ENCODE peak calls at places on chromosomes 3 and 15, in four cellular contexts. One of them, this sample, is unnamed. For H3K4me1, the result is how much of the 10 kb centered on the place peaks cover.

GRCh38 chr3:114698355-114699105 is 404.7 kb downstream of the TIGIT start:
- DNase-seq in left lung: no peak
- DNase-seq in mammary epithelial cell: no peak
- DNase-seq in uterus: no peak
- DNase-seq in this sample: no peak

GRCh38 chr3:184284696-184285095 is 8.9 kb downstream of the ECE2 start:
- DNase-seq in left lung: no peak
- DNase-seq in mammary epithelial cell: peak
- DNase-seq in uterus: no peak
- DNase-seq in this sample: peak

GRCh38 chr3:111972891-111973290 is 5.9 kb upstream of the ABHD10 start:
- DNase-seq in left lung: no peak
- DNase-seq in mammary epithelial cell: no peak
- DNase-seq in uterus: no peak
- DNase-seq in this sample: no peak

GRCh38 chr3:197522881-197523342 is 32.9 kb downstream of the BDH1 start:
- DNase-seq in left lung: peak
- DNase-seq in mammary epithelial cell: no peak
- DNase-seq in uterus: no peak
- DNase-seq in this sample: no peak

GRCh38 chr15:20358066-20358780 is 183.4 kb downstream of the GOLGA6L6 start:
- DNase-seq in left lung: peak
- DNase-seq in mammary epithelial cell: no peak
- DNase-seq in uterus: no peak
- DNase-seq in this sample: no peak

GRCh38 chr15:73127302-73127936 is 75.2 kb downstream of the NEO1 start:
- DNase-seq in left lung: no peak
- DNase-seq in mammary epithelial cell: peak
- DNase-seq in uterus: no peak
- DNase-seq in this sample: peak

GRCh38 chr15:89814112-89814742 is 425 bp downstream of the ANPEP start:
- DNase-seq in left lung: no peak
- DNase-seq in mammary epithelial cell: no peak
- DNase-seq in uterus: no peak
- DNase-seq in this sample: no peak

GRCh38 chr3:8554725-8555621 is 53.4 kb downstream of the LMCD1 start:
- DNase-seq in left lung: no peak
- DNase-seq in mammary epithelial cell: no peak
- DNase-seq in uterus: peak
- DNase-seq in this sample: no peak

GRCh38 chr3:143183668-143183970 is 64.0 kb downstream of the CHST2 start:
- DNase-seq in left lung: no peak
- DNase-seq in mammary epithelial cell: no peak
- DNase-seq in uterus: no peak
- DNase-seq in this sample: no peak

GRCh38 chr3:149221783-149222517 is at the start of gene CP:
- DNase-seq in left lung: no peak
- DNase-seq in mammary epithelial cell: no peak
- DNase-seq in uterus: no peak
- DNase-seq in this sample: no peak

GRCh38 chr3:147396709-147397046 is 9.7 kb downstream of the ZIC4 start:
- DNase-seq in left lung: no peak
- DNase-seq in mammary epithelial cell: no peak
- DNase-seq in uterus: no peak
- DNase-seq in this sample: no peak

GRCh38 chr15:25345943-25346342 is 92.9 kb downstream of the UBE3A start:
- DNase-seq in left lung: peak
- DNase-seq in mammary epithelial cell: peak
- DNase-seq in uterus: no peak
- DNase-seq in this sample: no peak

GRCh38 chr3:99846472-99846871 is 28.8 kb downstream of the CMSS1 start:
- DNase-seq in left lung: no peak
- DNase-seq in mammary epithelial cell: peak
- DNase-seq in uterus: peak
- DNase-seq in this sample: no peak

GRCh38 chr3:139934557-139935070 is 371 bp upstream of the CLSTN2 start:
- DNase-seq in left lung: no peak
- DNase-seq in mammary epithelial cell: peak
- DNase-seq in uterus: peak
- DNase-seq in this sample: peak

GRCh38 chr3:150327678-150328667 is 80.1 kb upstream of the TSC22D2 start:
- DNase-seq in left lung: no peak
- DNase-seq in mammary epithelial cell: no peak
- DNase-seq in uterus: no peak
- DNase-seq in this sample: no peak

GRCh38 chr3:150170843-150171513 is 200.3 kb upstream of the PFN2 start:
- DNase-seq in left lung: no peak
- DNase-seq in mammary epithelial cell: no peak
- DNase-seq in uterus: no peak
- DNase-seq in this sample: no peak

GRCh38 chr3:62833538-62833937 is 41.7 kb downstream of the CADPS start:
- DNase-seq in left lung: no peak
- DNase-seq in mammary epithelial cell: no peak
- DNase-seq in uterus: no peak
- DNase-seq in this sample: peak

GRCh38 chr3:100533176-100533575 is 40.8 kb downstream of the TMEM45A start:
- DNase-seq in left lung: no peak
- DNase-seq in mammary epithelial cell: no peak
- DNase-seq in uterus: no peak
- DNase-seq in this sample: no peak

GRCh38 chr3:25576146-25576545 is 88.6 kb downstream of the TOP2B start:
- DNase-seq in left lung: no peak
- DNase-seq in mammary epithelial cell: no peak
- DNase-seq in uterus: no peak
- DNase-seq in this sample: no peak

GRCh38 chr15:31308185-31308639 is 18.4 kb upstream of the KLF13 start:
- DNase-seq in left lung: no peak
- DNase-seq in mammary epithelial cell: no peak
- DNase-seq in uterus: no peak
- DNase-seq in this sample: no peak

GRCh38 chr3:97559398-97559797 is 205.2 kb upstream of the ARL6 start:
- DNase-seq in left lung: no peak
- DNase-seq in mammary epithelial cell: no peak
- DNase-seq in uterus: no peak
- DNase-seq in this sample: no peak

GRCh38 chr3:168024537-168024941 is 71.2 kb downstream of the GOLIM4 start:
- DNase-seq in left lung: no peak
- DNase-seq in mammary epithelial cell: peak
- DNase-seq in uterus: no peak
- DNase-seq in this sample: no peak

GRCh38 chr15:58988011-58988785 is 735 bp downstream of the RNF111 start:
- DNase-seq in left lung: peak
- DNase-seq in mammary epithelial cell: peak
- DNase-seq in uterus: peak
- DNase-seq in this sample: peak

GRCh38 chr3:127484601-127485388 is 105.7 kb downstream of the TPRA1 start:
- DNase-seq in left lung: no peak
- DNase-seq in mammary epithelial cell: peak
- DNase-seq in uterus: no peak
- DNase-seq in this sample: no peak

GRCh38 chr3:127589600-127590281 is 792 bp downstream of the TPRA1 start:
- DNase-seq in left lung: peak
- DNase-seq in mammary epithelial cell: no peak
- DNase-seq in uterus: no peak
- DNase-seq in this sample: peak

GRCh38 chr3:37862219-37862711 is 585 bp downstream of the CTDSPL start:
- DNase-seq in left lung: peak
- DNase-seq in mammary epithelial cell: no peak
- DNase-seq in uterus: peak
- DNase-seq in this sample: peak

GRCh38 chr15:34279341-34279740 is 54.5 kb downstream of the EMC4 start:
- DNase-seq in left lung: no peak
- DNase-seq in mammary epithelial cell: peak
- DNase-seq in uterus: no peak
- DNase-seq in this sample: no peak

GRCh38 chr3:133532951-133533350 is 40.5 kb upstream of the CDV3 start:
- DNase-seq in left lung: no peak
- DNase-seq in mammary epithelial cell: no peak
- DNase-seq in uterus: no peak
- DNase-seq in this sample: no peak

GRCh38 chr15:78146437-78147154 is 2.6 kb upstream of the IDH3A start:
- DNase-seq in left lung: no peak
- DNase-seq in mammary epithelial cell: peak
- DNase-seq in uterus: no peak
- DNase-seq in this sample: peak

GRCh38 chr3:57980416-57980815 is 27.8 kb upstream of the FLNB start:
- DNase-seq in left lung: no peak
- DNase-seq in mammary epithelial cell: no peak
- DNase-seq in uterus: no peak
- DNase-seq in this sample: peak

GRCh38 chr3:170109579-170110293 is 71.8 kb downstream of the PHC3 start:
- DNase-seq in left lung: no peak
- DNase-seq in mammary epithelial cell: no peak
- DNase-seq in uterus: no peak
- DNase-seq in this sample: no peak

GRCh38 chr15:71752085-71752484 is 58.3 kb upstream of the NR2E3 start:
- DNase-seq in left lung: no peak
- DNase-seq in mammary epithelial cell: no peak
- DNase-seq in uterus: no peak
- DNase-seq in this sample: no peak

GRCh38 chr3:50483374-50483773 is 20.1 kb downstream of the CACNA2D2 start:
- DNase-seq in left lung: no peak
- DNase-seq in mammary epithelial cell: no peak
- DNase-seq in uterus: no peak
- DNase-seq in this sample: no peak

GRCh38 chr15:81256916-81257315 is 60.2 kb downstream of the IL16 start:
- DNase-seq in left lung: no peak
- DNase-seq in mammary epithelial cell: peak
- DNase-seq in uterus: no peak
- DNase-seq in this sample: no peak

GRCh38 chr15:34436126-34436955 is 1.3 kb downstream of the GOLGA8A start:
- DNase-seq in left lung: peak
- DNase-seq in mammary epithelial cell: no peak
- DNase-seq in uterus: no peak
- DNase-seq in this sample: peak

DNA sequence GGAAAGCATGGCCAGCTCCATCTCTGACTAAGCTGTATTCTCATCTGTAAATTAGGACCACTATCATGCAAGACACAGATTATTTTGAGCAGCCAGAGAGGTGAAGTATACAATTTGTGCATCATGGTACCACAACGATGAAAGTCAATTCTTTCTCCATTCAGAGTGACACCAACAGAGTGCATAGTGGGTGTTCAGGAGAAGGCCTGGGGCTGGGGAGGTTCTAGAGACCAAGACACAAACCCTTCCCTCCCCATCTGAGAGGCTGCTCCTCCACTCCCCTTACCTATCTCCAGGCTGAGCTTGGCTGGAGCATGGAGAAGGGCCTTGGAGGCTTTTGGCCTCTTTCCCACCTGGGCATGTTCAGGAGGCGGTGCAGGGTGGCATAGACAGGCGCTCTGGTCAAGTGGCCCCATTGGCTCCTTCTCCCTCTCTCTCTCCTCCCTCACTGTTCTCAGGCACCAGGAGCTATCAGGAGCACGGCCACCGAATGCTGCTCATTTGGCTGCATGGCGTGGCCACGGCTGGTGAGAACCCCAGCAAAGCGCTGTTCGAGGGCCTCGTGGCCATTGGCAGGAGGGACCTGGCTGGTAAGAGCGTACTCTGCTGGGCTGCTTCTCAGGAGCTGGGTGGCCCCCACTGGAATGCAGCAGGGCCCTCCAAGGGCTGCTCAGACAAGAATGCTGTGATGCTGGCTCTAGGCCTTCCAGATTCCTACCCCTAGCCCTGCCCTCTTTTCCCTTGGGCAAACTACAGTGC is 37.9 kb downstream of the ANKDD1A start:
- DNase-seq in left lung: no peak
- DNase-seq in mammary epithelial cell: no peak
- DNase-seq in uterus: no peak
- DNase-seq in this sample: no peak
- H3K4me1 ChIP-seq in left lung: under half
- H3K4me1 ChIP-seq in mammary epithelial cell: under half
- H3K4me1 ChIP-seq in uterus: under half
- H3K4me1 ChIP-seq in this sample: under half

GRCh38 chr3:105502333-105502732 is 135.6 kb downstream of the ALCAM start:
- DNase-seq in left lung: no peak
- DNase-seq in mammary epithelial cell: no peak
- DNase-seq in uterus: no peak
- DNase-seq in this sample: no peak

GRCh38 chr3:105497381-105497780 is 130.7 kb downstream of the ALCAM start:
- DNase-seq in left lung: no peak
- DNase-seq in mammary epithelial cell: no peak
- DNase-seq in uterus: no peak
- DNase-seq in this sample: no peak

GRCh38 chr3:105505167-105505566 is 138.5 kb downstream of the ALCAM start:
- DNase-seq in left lung: no peak
- DNase-seq in mammary epithelial cell: no peak
- DNase-seq in uterus: no peak
- DNase-seq in this sample: no peak

GRCh38 chr3:105504440-105504951 is 137.8 kb downstream of the ALCAM start:
- DNase-seq in left lung: peak
- DNase-seq in mammary epithelial cell: no peak
- DNase-seq in uterus: no peak
- DNase-seq in this sample: no peak

DNA sequence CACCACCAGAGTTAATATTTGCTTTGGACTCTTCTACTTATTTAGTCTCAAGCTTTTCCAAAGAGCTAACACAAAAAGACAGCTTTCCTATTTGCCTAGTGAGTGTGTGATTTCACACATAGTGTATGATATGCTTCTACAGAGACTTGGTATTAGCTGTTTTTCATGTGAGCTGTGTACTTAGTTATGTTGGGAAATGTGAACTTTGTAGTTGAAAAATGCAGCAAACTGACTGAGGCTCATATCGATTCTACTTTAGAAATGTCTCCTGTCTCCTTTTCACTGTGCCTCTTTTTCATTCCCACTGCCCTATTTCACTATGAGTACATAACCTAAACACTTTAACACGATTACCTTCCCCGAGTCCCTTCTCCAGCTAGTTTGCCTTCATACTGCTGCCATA is 136.5 kb downstream of the ALCAM start:
- DNase-seq in left lung: no peak
- DNase-seq in mammary epithelial cell: no peak
- DNase-seq in uterus: no peak
- DNase-seq in this sample: no peak
- H3K4me3 ChIP-seq in left lung: no peak
- H3K4me3 ChIP-seq in mammary epithelial cell: no peak
- H3K4me3 ChIP-seq in uterus: no peak
- H3K4me3 ChIP-seq in this sample: no peak

DNA sequence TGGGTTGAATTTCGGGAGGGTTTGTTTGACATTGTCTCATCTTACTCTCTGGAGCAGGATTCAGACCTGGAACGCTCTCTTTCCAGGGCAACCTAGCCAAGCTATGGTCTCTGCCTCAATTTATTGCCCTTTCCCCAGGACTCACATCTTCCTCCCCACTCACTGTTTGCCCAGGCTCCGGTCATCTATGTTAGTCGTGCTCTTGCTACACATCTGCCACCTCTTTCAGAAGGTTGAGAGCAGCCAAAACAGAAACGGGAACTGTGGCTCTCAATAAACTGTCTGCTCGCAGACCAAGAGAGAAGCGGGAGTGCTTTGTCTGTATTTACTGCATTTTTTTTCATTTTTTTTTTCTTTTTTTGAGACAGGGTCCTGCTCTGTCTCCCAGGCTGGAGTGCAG is 81.6 kb downstream of the ST6GAL1 start:
- DNase-seq in left lung: no peak
- DNase-seq in mammary epithelial cell: no peak
- DNase-seq in uterus: no peak
- DNase-seq in this sample: no peak
- H3K27ac ChIP-seq in left lung: no peak
- H3K27ac ChIP-seq in mammary epithelial cell: no peak
- H3K27ac ChIP-seq in uterus: no peak
- H3K27ac ChIP-seq in this sample: no peak

GRCh38 chr3:65438096-65438495 is 600.6 kb downstream of the MAGI1 start:
- DNase-seq in left lung: no peak
- DNase-seq in mammary epithelial cell: no peak
- DNase-seq in uterus: no peak
- DNase-seq in this sample: no peak
- H3K4me1 ChIP-seq in left lung: under half
- H3K4me1 ChIP-seq in mammary epithelial cell: under half
- H3K4me1 ChIP-seq in uterus: under half
- H3K4me1 ChIP-seq in this sample: under half